ENCODE peak calls at places on chromosomes 2 and 18, in five cellular contexts. N is trophoblast cell, I is IMR-90, R is H9, K is H1. P is an unnamed sample.
A peak's percentile ranks its signal among the peaks of the same experiment; 100 is the strongest.

GRCh38 chr2:142130111-142131015 is 453 bp downstream of the LRP1B start:
- DNase-seq in K (peak; percentile 78), I (peak; percentile 51), R (peak; percentile 72), N (peak; percentile 74), P (peak; percentile 60)

GRCh38 chr2:75047189-75047812 is 88.9 kb downstream of the POLE4 start:
- DNase-seq in R (no peak), K (no peak), N (peak; percentile 29), I (peak; percentile 79), P (no peak)

GRCh38 chr2:204665244-204665643 is 120.0 kb downstream of the PARD3B start:
- DNase-seq in R (no peak), I (peak; percentile 60), K (no peak), N (peak; percentile 60), P (no peak)

GRCh38 chr2:28419003-28419704 is 26.5 kb downstream of the FOSL2 start:
- DNase-seq in N (peak; percentile 23), I (no peak), R (no peak), K (no peak), P (no peak)

GRCh38 chr18:63262369-63263335 is 56.9 kb downstream of the BCL2 start:
- DNase-seq in R (no peak), N (peak; percentile 64), I (no peak), K (no peak), P (no peak)

GRCh38 chr2:180927030-180927686 is 53.2 kb upstream of the UBE2E3 start:
- DNase-seq in R (no peak), N (no peak), I (peak; percentile 20), K (no peak), P (no peak)

GRCh38 chr2:54525321-54525720 is 69.2 kb downstream of the SPTBN1 start:
- DNase-seq in R (no peak), K (no peak), I (no peak), N (peak; percentile 63), P (no peak)

GRCh38 chr18:11987527-11987926 is 6.2 kb downstream of the IMPA2 start:
- DNase-seq in N (no peak), R (no peak), I (peak; percentile 48), K (no peak), P (no peak)

GRCh38 chr2:17388790-17389189 is 129.4 kb downstream of the RAD51AP2 start:
- DNase-seq in R (no peak), I (no peak), K (no peak), N (no peak), P (no peak)

GRCh38 chr2:79576431-79576830 is 63.6 kb downstream of the CTNNA2 start:
- DNase-seq in N (no peak), K (no peak), R (no peak), I (no peak), P (no peak)
- H3K23ac ChIP-seq in N (no peak overlapping the region), K (no peak overlapping the region), R (no peak overlapping the region), I (no peak overlapping the region), P (no peak overlapping the region)

DNA sequence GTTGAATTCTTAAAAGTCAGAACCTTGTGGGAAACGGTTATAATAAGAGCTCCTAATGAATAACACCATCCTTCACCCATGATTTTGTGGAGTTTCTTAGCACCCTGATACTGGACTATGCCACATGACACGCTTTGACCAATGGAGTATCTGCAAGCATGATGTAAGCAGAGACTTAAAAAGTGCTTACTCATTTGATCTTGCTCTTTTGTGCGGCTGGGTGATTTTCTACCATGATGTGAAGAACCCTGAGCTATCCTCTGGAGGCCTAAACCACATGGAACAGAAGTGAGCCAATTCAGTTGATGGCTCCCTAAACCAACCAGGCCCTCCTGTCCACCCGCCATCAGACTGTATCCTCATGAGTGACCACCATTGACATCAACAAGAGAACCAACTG is 70.9 kb downstream of the TCF4 start:
- DNase-seq in I (no peak), R (no peak), K (no peak), N (no peak), P (no peak)
- H3K4me1 ChIP-seq in I (peaks cover 27% of the 10 kb centered on the region), R (peaks cover 8% of the 10 kb centered on the region), K (no peaks in the 10 kb centered on the region), N (no peaks in the 10 kb centered on the region), P (no peaks in the 10 kb centered on the region)

GRCh38 chr18:49544362-49544761 is 17.5 kb upstream of the LIPG start:
- DNase-seq in N (no peak), I (no peak), K (no peak), R (no peak), P (no peak)

GRCh38 chr18:49550621-49551020 is 11.2 kb upstream of the LIPG start:
- DNase-seq in N (no peak), I (no peak), K (no peak), R (no peak), P (no peak)

GRCh38 chr18:49548266-49548665 is 13.6 kb upstream of the LIPG start:
- DNase-seq in R (no peak), I (peak; percentile 62), K (no peak), N (peak; percentile 60), P (no peak)

GRCh38 chr18:49546719-49547273 is 15.1 kb upstream of the LIPG start:
- DNase-seq in I (no peak), R (no peak), K (no peak), N (no peak), P (no peak)

GRCh38 chr18:49547701-49548100 is 14.2 kb upstream of the LIPG start:
- DNase-seq in R (no peak), K (no peak), N (peak; percentile 23), I (no peak), P (no peak)
- H3K23ac ChIP-seq in R (no peak overlapping the region), K (no peak overlapping the region), N (no peak overlapping the region), I (no peak overlapping the region), P (no peak overlapping the region)

DNA sequence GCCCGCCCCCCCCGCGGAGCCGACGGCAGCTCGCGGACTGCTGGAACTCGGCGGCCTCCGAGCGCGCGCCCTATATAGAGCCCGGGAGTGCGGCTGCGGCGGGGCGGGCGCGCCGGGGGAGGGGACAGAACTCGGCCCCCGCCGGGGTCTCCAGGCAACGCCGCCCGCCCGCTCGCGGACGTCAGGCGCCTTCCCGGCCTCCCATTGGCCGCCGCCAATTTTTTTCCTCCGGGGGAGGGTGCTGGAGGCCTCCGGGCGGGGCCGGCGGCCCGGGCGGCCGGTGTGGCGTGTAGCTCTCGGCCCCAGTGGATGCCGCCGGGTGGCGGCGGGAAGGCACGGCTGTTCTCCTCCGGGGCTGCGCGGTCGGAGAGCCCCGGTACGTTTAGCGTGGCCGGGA is at the start of gene ZFP36L2:
- DNase-seq in K (peak; percentile 90), I (peak; percentile 93), N (peak; percentile 98), R (peak; percentile 90), P (peak; percentile 89)
- H3K4me1 ChIP-seq in K (peaks cover 5% of the 10 kb centered on the region), I (peaks cover 8% of the 10 kb centered on the region), N (peaks cover 11% of the 10 kb centered on the region), R (peaks cover 3% of the 10 kb centered on the region), P (peaks cover 7% of the 10 kb centered on the region)

P was measured in neuronal stem cell.